ENCODE peak calls at places on chromosomes 1 and 21, in four cellular contexts. One of them, this sample, is unnamed.

GRCh38 chr1:7454052-7454815 is 316.9 kb upstream of the VAMP3 start:
- DNase-seq in progenitor cell of endocrine pancreas: no peak
- DNase-seq in AG04450: no peak
- DNase-seq in transverse colon: peak
- DNase-seq in this sample: peak

GRCh38 chr1:29677028-29678024 is 441.0 kb downstream of the PTPRU start:
- DNase-seq in progenitor cell of endocrine pancreas: peak
- DNase-seq in transverse colon: no peak
- DNase-seq in AG04450: no peak
- DNase-seq in this sample: no peak

GRCh38 chr1:161486806-161487482 is 18.3 kb upstream of the FCGR2A start:
- DNase-seq in transverse colon: peak
- DNase-seq in AG04450: peak
- DNase-seq in progenitor cell of endocrine pancreas: no peak
- DNase-seq in this sample: peak

GRCh38 chr1:230851291-230851691 is 17.0 kb downstream of the C1orf198 start:
- DNase-seq in AG04450: no peak
- DNase-seq in progenitor cell of endocrine pancreas: no peak
- DNase-seq in transverse colon: no peak
- DNase-seq in this sample: no peak

GRCh38 chr21:21188513-21189188 is 190.4 kb downstream of the NCAM2 start:
- DNase-seq in transverse colon: no peak
- DNase-seq in AG04450: no peak
- DNase-seq in progenitor cell of endocrine pancreas: no peak
- DNase-seq in this sample: no peak

GRCh38 chr1:196403803-196404690 is 204.2 kb downstream of the KCNT2 start:
- DNase-seq in progenitor cell of endocrine pancreas: no peak
- DNase-seq in transverse colon: no peak
- DNase-seq in AG04450: no peak
- DNase-seq in this sample: no peak

GRCh38 chr1:154327466-154328317 is 2.4 kb downstream of the ATP8B2 start:
- DNase-seq in progenitor cell of endocrine pancreas: no peak
- DNase-seq in transverse colon: peak
- DNase-seq in AG04450: no peak
- DNase-seq in this sample: no peak

GRCh38 chr1:232986000-232986922 is 35.9 kb downstream of the NTPCR start:
- DNase-seq in progenitor cell of endocrine pancreas: no peak
- DNase-seq in AG04450: no peak
- DNase-seq in transverse colon: no peak
- DNase-seq in this sample: no peak

GRCh38 chr1:204427302-204427701 is 15.7 kb upstream of the PPP1R15B start:
- DNase-seq in progenitor cell of endocrine pancreas: no peak
- DNase-seq in transverse colon: no peak
- DNase-seq in AG04450: no peak
- DNase-seq in this sample: no peak

GRCh38 chr1:58739851-58740466 is 40.1 kb upstream of the MYSM1 start:
- DNase-seq in AG04450: no peak
- DNase-seq in transverse colon: no peak
- DNase-seq in progenitor cell of endocrine pancreas: no peak
- DNase-seq in this sample: peak

GRCh38 chr1:218674280-218674773 is 329.2 kb downstream of the TGFB2 start:
- DNase-seq in AG04450: peak
- DNase-seq in transverse colon: no peak
- DNase-seq in progenitor cell of endocrine pancreas: peak
- DNase-seq in this sample: peak

GRCh38 chr21:14010729-14011128 is 200.0 kb downstream of the LIPI start:
- DNase-seq in AG04450: no peak
- DNase-seq in progenitor cell of endocrine pancreas: no peak
- DNase-seq in transverse colon: no peak
- DNase-seq in this sample: no peak

GRCh38 chr1:109618614-109619404 is 607 bp downstream of the GNAT2 start:
- DNase-seq in transverse colon: no peak
- DNase-seq in AG04450: no peak
- DNase-seq in progenitor cell of endocrine pancreas: no peak
- DNase-seq in this sample: no peak

GRCh38 chr1:7646164-7646563 is 124.9 kb upstream of the VAMP3 start:
- DNase-seq in progenitor cell of endocrine pancreas: no peak
- DNase-seq in transverse colon: no peak
- DNase-seq in AG04450: no peak
- DNase-seq in this sample: no peak

GRCh38 chr1:98556521-98557158 is 104.9 kb upstream of the SNX7 start:
- DNase-seq in progenitor cell of endocrine pancreas: no peak
- DNase-seq in AG04450: no peak
- DNase-seq in transverse colon: no peak
- DNase-seq in this sample: no peak

GRCh38 chr1:111197598-111198289 is 2.7 kb downstream of the DENND2D start:
- DNase-seq in progenitor cell of endocrine pancreas: no peak
- DNase-seq in AG04450: no peak
- DNase-seq in transverse colon: no peak
- DNase-seq in this sample: no peak

GRCh38 chr1:236489710-236490377 is 33.9 kb upstream of the LGALS8 start:
- DNase-seq in progenitor cell of endocrine pancreas: no peak
- DNase-seq in transverse colon: no peak
- DNase-seq in AG04450: no peak
- DNase-seq in this sample: no peak

GRCh38 chr21:38993561-38993960 is 187.8 kb downstream of the ETS2 start:
- DNase-seq in transverse colon: peak
- DNase-seq in AG04450: peak
- DNase-seq in progenitor cell of endocrine pancreas: no peak
- DNase-seq in this sample: no peak

GRCh38 chr1:201602413-201603265 is 63.7 kb downstream of the NAV1 start:
- DNase-seq in AG04450: peak
- DNase-seq in transverse colon: peak
- DNase-seq in progenitor cell of endocrine pancreas: no peak
- DNase-seq in this sample: no peak

GRCh38 chr1:247269075-247269580 is 13.3 kb downstream of the VN1R5 start:
- DNase-seq in progenitor cell of endocrine pancreas: no peak
- DNase-seq in AG04450: no peak
- DNase-seq in transverse colon: no peak
- DNase-seq in this sample: no peak

GRCh38 chr1:171251042-171251740 is 2.9 kb downstream of the FMO1 start:
- DNase-seq in progenitor cell of endocrine pancreas: peak
- DNase-seq in AG04450: no peak
- DNase-seq in transverse colon: peak
- DNase-seq in this sample: no peak

GRCh38 chr1:172423336-172423735 is 2.9 kb downstream of the C1orf105 start:
- DNase-seq in progenitor cell of endocrine pancreas: no peak
- DNase-seq in transverse colon: no peak
- DNase-seq in AG04450: no peak
- DNase-seq in this sample: no peak

GRCh38 chr1:6359568-6360496 is 33.7 kb downstream of the ACOT7 start:
- DNase-seq in AG04450: peak
- DNase-seq in progenitor cell of endocrine pancreas: no peak
- DNase-seq in transverse colon: peak
- DNase-seq in this sample: no peak

GRCh38 chr21:36663033-36663855 is 35.7 kb upstream of the SIM2 start:
- DNase-seq in AG04450: no peak
- DNase-seq in progenitor cell of endocrine pancreas: no peak
- DNase-seq in transverse colon: no peak
- DNase-seq in this sample: no peak

GRCh38 chr1:219271914-219272545 is 98.4 kb downstream of the LYPLAL1 start:
- DNase-seq in transverse colon: no peak
- DNase-seq in progenitor cell of endocrine pancreas: no peak
- DNase-seq in AG04450: no peak
- DNase-seq in this sample: no peak

GRCh38 chr1:220344745-220345144 is 72.5 kb upstream of the RAB3GAP2 start:
- DNase-seq in progenitor cell of endocrine pancreas: no peak
- DNase-seq in transverse colon: no peak
- DNase-seq in AG04450: no peak
- DNase-seq in this sample: no peak

GRCh38 chr1:116420417-116421200 is 47.6 kb downstream of the ATP1A1 start:
- DNase-seq in progenitor cell of endocrine pancreas: no peak
- DNase-seq in AG04450: no peak
- DNase-seq in transverse colon: no peak
- DNase-seq in this sample: no peak

GRCh38 chr1:21879928-21880618 is 57.0 kb downstream of the HSPG2 start:
- DNase-seq in transverse colon: no peak
- DNase-seq in AG04450: no peak
- DNase-seq in progenitor cell of endocrine pancreas: no peak
- DNase-seq in this sample: no peak

GRCh38 chr1:30762152-30762930 is 4.8 kb upstream of the LAPTM5 start:
- DNase-seq in transverse colon: no peak
- DNase-seq in AG04450: no peak
- DNase-seq in progenitor cell of endocrine pancreas: no peak
- DNase-seq in this sample: no peak

GRCh38 chr1:88610687-88611086 is 73.4 kb upstream of the PKN2 start:
- DNase-seq in transverse colon: no peak
- DNase-seq in AG04450: no peak
- DNase-seq in progenitor cell of endocrine pancreas: no peak
- DNase-seq in this sample: no peak

GRCh38 chr1:88612783-88613182 is 71.3 kb upstream of the PKN2 start:
- DNase-seq in progenitor cell of endocrine pancreas: no peak
- DNase-seq in AG04450: no peak
- DNase-seq in transverse colon: peak
- DNase-seq in this sample: no peak

GRCh38 chr1:88609051-88609450 is 75.0 kb upstream of the PKN2 start:
- DNase-seq in progenitor cell of endocrine pancreas: no peak
- DNase-seq in transverse colon: no peak
- DNase-seq in AG04450: no peak
- DNase-seq in this sample: no peak

GRCh38 chr1:88608139-88608943 is 75.7 kb upstream of the PKN2 start:
- DNase-seq in AG04450: peak
- DNase-seq in transverse colon: no peak
- DNase-seq in progenitor cell of endocrine pancreas: no peak
- DNase-seq in this sample: no peak

DNA sequence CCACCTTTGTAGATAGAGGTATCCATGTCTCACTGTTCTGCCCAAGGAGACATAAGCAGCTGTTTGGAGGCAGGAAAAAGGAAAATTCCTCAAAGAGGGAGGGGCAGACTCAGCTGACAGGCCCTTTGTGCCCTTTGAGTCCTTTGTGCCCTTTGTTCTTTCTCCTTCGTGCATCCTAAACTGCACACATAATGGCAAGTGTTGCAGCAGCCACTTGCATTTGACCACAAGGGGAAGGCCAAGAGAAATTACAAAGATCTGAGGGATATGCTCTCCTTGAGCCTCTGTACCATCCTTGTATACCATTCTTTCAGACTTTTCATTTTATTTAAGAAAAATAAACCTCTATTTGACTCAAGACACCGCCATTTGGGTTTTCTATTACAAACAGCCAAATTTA is 71.8 kb upstream of the PKN2 start:
- DNase-seq in transverse colon: peak
- DNase-seq in AG04450: no peak
- DNase-seq in progenitor cell of endocrine pancreas: no peak
- DNase-seq in this sample: no peak
- TF ChIP-seq CTCF in transverse colon: no peak
- TF ChIP-seq CTCF in AG04450: no peak
- TF ChIP-seq CTCF in progenitor cell of endocrine pancreas: no peak
- TF ChIP-seq CTCF in this sample: no peak

DNA sequence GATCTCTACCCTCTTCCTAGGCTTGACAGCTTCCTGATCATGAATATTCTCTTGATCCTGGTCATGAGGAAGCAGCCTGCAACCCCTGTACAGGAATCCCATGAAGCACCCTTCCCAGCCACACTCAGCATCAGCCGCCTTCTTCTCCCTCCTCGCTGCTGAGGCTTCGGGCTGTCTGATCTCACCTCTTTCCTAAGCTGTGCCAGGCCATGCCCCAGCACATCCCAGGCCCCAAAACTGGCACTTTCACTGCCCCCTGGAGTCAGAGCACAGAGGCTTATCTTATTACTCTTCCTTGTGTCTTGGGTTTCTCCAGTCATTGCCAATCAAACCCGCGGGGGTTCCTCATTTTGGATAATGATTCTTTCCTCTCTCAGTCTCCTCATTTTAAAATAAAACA is 259.5 kb downstream of the RGS7 start:
- DNase-seq in transverse colon: no peak
- DNase-seq in progenitor cell of endocrine pancreas: no peak
- DNase-seq in AG04450: no peak
- DNase-seq in this sample: no peak
- TF ChIP-seq CTCF in transverse colon: no peak
- TF ChIP-seq CTCF in progenitor cell of endocrine pancreas: no peak
- TF ChIP-seq CTCF in AG04450: no peak
- TF ChIP-seq CTCF in this sample: no peak

DNA sequence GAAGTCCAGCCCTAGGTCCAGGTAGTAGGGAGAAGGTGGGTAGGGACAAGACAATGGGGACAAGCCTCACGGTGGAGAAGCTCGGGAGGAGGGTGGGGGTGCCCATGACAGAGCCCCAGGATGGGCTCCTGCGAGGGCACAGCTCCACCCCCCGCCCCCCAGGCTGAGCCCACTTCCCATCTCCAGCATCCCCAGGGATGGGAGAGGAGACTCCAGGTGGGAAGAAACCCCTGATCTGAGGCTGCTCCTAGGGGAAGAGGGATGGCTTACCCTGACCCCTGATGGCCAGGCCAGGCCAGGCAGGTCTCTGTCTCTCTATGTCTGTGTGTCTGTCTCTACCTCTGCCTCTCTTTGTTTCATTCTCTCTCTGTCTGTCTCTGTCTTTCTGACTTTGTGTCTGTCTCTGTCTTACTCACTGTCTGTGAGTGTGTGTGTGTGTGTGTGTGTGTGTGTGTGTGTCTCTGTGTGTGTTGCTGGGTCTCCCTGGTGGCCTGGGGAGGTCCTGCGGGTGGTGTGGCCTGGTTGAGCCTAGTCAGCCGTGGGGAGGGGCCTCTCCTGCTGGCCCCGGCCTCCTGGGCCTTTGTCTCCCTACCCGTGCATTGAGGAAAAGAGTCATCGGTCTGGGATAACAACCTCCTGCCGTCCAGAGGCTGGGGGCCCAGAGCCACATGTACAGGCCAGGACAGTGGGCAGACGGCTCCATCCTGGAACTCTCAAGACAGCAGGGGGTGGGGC is 45.7 kb downstream of the WNT9A start:
- DNase-seq in transverse colon: no peak
- DNase-seq in progenitor cell of endocrine pancreas: no peak
- DNase-seq in AG04450: no peak
- DNase-seq in this sample: no peak
- TF ChIP-seq CTCF in transverse colon: no peak
- TF ChIP-seq CTCF in progenitor cell of endocrine pancreas: no peak
- TF ChIP-seq CTCF in AG04450: no peak
- TF ChIP-seq CTCF in this sample: no peak

GRCh38 chr1:27719286-27720251 is 6.2 kb upstream of the FAM76A start:
- DNase-seq in transverse colon: no peak
- DNase-seq in AG04450: no peak
- DNase-seq in progenitor cell of endocrine pancreas: no peak
- DNase-seq in this sample: no peak
- TF ChIP-seq CTCF in transverse colon: no peak
- TF ChIP-seq CTCF in AG04450: peak
- TF ChIP-seq CTCF in progenitor cell of endocrine pancreas: peak
- TF ChIP-seq CTCF in this sample: peak

GRCh38 chr1:39648496-39648895 is 9.1 kb upstream of the HEYL start:
- DNase-seq in AG04450: no peak
- DNase-seq in progenitor cell of endocrine pancreas: no peak
- DNase-seq in transverse colon: no peak
- DNase-seq in this sample: no peak

GRCh38 chr1:39643705-39644104 is 4.3 kb upstream of the HEYL start:
- DNase-seq in transverse colon: no peak
- DNase-seq in AG04450: no peak
- DNase-seq in progenitor cell of endocrine pancreas: no peak
- DNase-seq in this sample: no peak

GRCh38 chr1:39647247-39647646 is 7.8 kb upstream of the HEYL start:
- DNase-seq in transverse colon: no peak
- DNase-seq in AG04450: no peak
- DNase-seq in progenitor cell of endocrine pancreas: no peak
- DNase-seq in this sample: no peak

GRCh38 chr1:39645411-39646043 is 6.1 kb upstream of the HEYL start:
- DNase-seq in transverse colon: no peak
- DNase-seq in AG04450: no peak
- DNase-seq in progenitor cell of endocrine pancreas: no peak
- DNase-seq in this sample: no peak

GRCh38 chr1:39646232-39647081 is 7.0 kb upstream of the HEYL start:
- DNase-seq in progenitor cell of endocrine pancreas: peak
- DNase-seq in AG04450: peak
- DNase-seq in transverse colon: peak
- DNase-seq in this sample: no peak
- TF ChIP-seq CTCF in progenitor cell of endocrine pancreas: no peak
- TF ChIP-seq CTCF in AG04450: no peak
- TF ChIP-seq CTCF in transverse colon: no peak
- TF ChIP-seq CTCF in this sample: no peak

This sample was measured in neural crest cell.